ENCODE peak calls at places on chromosomes 12 and 14, in five cellular contexts. P is SK-N-SH; L is nephron progenitor cell; B is AG08396; Y is stimulated activated CD8-positive, alpha-beta memory T cell treated with anti-CD3 and anti-CD28 coated beads, Interleukin-2, amount 100 ng/mL, for 1 hour. O is an unnamed sample.

GRCh38 chr14:102932484-102933248 is 10.2 kb downstream of the AMN start:
- DNase-seq in P (no peak), L (no peak), B (no peak), Y (no peak), O (no peak)

GRCh38 chr12:11015775-11016430 is 6.5 kb downstream of the TAS2R19 start:
- DNase-seq in P (no peak), L (no peak), B (no peak), Y (no peak), O (no peak)

GRCh38 chr14:21024668-21025373 is at the start of gene NDRG2:
- DNase-seq in P (peak; percentile 95), L (peak; percentile 94), B (peak; percentile 49), Y (peak; percentile 60), O (peak; percentile 45)

GRCh38 chr14:75915063-75915462 is 66.7 kb downstream of the TGFB3 start:
- DNase-seq in P (no peak), L (no peak), B (no peak), Y (no peak), O (no peak)

GRCh38 chr12:12745576-12746211 is 28.5 kb downstream of the CDKN1B start:
- DNase-seq in P (no peak), L (no peak), B (no peak), Y (no peak), O (no peak)

GRCh38 chr12:103956515-103957027 is 9.1 kb upstream of the TDG start:
- DNase-seq in P (no peak), L (no peak), B (peak; percentile 30), Y (no peak), O (no peak)

GRCh38 chr12:6547987-6548386 is 7.9 kb downstream of the IFFO1 start:
- DNase-seq in P (no peak), L (no peak), B (peak; percentile 73), Y (no peak), O (no peak)

GRCh38 chr12:68189766-68190700 is 30.5 kb upstream of the IFNG start:
- DNase-seq in P (no peak), L (no peak), B (no peak), Y (no peak), O (no peak)

GRCh38 chr12:6236641-6236940 is 36.4 kb downstream of the CD9 start:
- DNase-seq in P (no peak), L (no peak), B (no peak), Y (no peak), O (no peak)